ENCODE peak calls at places on chromosomes 6 and 20, in six cellular contexts. One of them, this sample, is unnamed. For H3K4me1, the result is how much of the 10 kb centered on the place peaks cover.

GRCh38 chr6:5569491-5569890 is 308.2 kb downstream of the FARS2 start:
- DNase-seq in right cardiac atrium: no peak
- DNase-seq in uterus: no peak
- DNase-seq in naive thymus-derived CD4-positive, alpha-beta T cell: no peak
- DNase-seq in body of pancreas: no peak
- DNase-seq in fibroblast of lung: peak
- DNase-seq in this sample: no peak

GRCh38 chr6:52046456-52046855 is 41.0 kb downstream of the PKHD1 start:
- DNase-seq in right cardiac atrium: no peak
- DNase-seq in uterus: no peak
- DNase-seq in naive thymus-derived CD4-positive, alpha-beta T cell: no peak
- DNase-seq in body of pancreas: peak
- DNase-seq in fibroblast of lung: no peak
- DNase-seq in this sample: no peak

GRCh38 chr20:40683221-40683893 is 5.7 kb downstream of the MAFB start:
- DNase-seq in right cardiac atrium: peak
- DNase-seq in uterus: no peak
- DNase-seq in naive thymus-derived CD4-positive, alpha-beta T cell: no peak
- DNase-seq in body of pancreas: no peak
- DNase-seq in fibroblast of lung: no peak
- DNase-seq in this sample: no peak

GRCh38 chr6:157761331-157761921 is 61.6 kb upstream of the SNX9 start:
- DNase-seq in right cardiac atrium: no peak
- DNase-seq in uterus: no peak
- DNase-seq in naive thymus-derived CD4-positive, alpha-beta T cell: peak
- DNase-seq in body of pancreas: no peak
- DNase-seq in fibroblast of lung: peak
- DNase-seq in this sample: no peak

GRCh38 chr6:31579119-31579505 is 3.1 kb downstream of the LTB start:
- DNase-seq in right cardiac atrium: no peak
- DNase-seq in uterus: no peak
- DNase-seq in naive thymus-derived CD4-positive, alpha-beta T cell: no peak
- DNase-seq in body of pancreas: no peak
- DNase-seq in fibroblast of lung: no peak
- DNase-seq in this sample: no peak

GRCh38 chr20:64107736-64108457 is 532 bp upstream of the NPBWR2 start:
- DNase-seq in right cardiac atrium: peak
- DNase-seq in uterus: no peak
- DNase-seq in naive thymus-derived CD4-positive, alpha-beta T cell: no peak
- DNase-seq in body of pancreas: no peak
- DNase-seq in fibroblast of lung: no peak
- DNase-seq in this sample: no peak

GRCh38 chr6:165834613-165835259 is 171.7 kb upstream of the PDE10A start:
- DNase-seq in right cardiac atrium: peak
- DNase-seq in uterus: peak
- DNase-seq in naive thymus-derived CD4-positive, alpha-beta T cell: no peak
- DNase-seq in body of pancreas: peak
- DNase-seq in fibroblast of lung: no peak
- DNase-seq in this sample: no peak

GRCh38 chr6:168725821-168726220 is 284.8 kb downstream of the SMOC2 start:
- DNase-seq in right cardiac atrium: no peak
- DNase-seq in uterus: no peak
- DNase-seq in naive thymus-derived CD4-positive, alpha-beta T cell: no peak
- DNase-seq in body of pancreas: no peak
- DNase-seq in fibroblast of lung: no peak
- DNase-seq in this sample: no peak

GRCh38 chr6:16168858-16169257 is 40.0 kb downstream of the MYLIP start:
- DNase-seq in right cardiac atrium: no peak
- DNase-seq in uterus: no peak
- DNase-seq in naive thymus-derived CD4-positive, alpha-beta T cell: no peak
- DNase-seq in body of pancreas: no peak
- DNase-seq in fibroblast of lung: peak
- DNase-seq in this sample: no peak

GRCh38 chr20:51910202-51911050 is 108.1 kb upstream of the SALL4 start:
- DNase-seq in right cardiac atrium: no peak
- DNase-seq in uterus: no peak
- DNase-seq in naive thymus-derived CD4-positive, alpha-beta T cell: no peak
- DNase-seq in body of pancreas: no peak
- DNase-seq in fibroblast of lung: no peak
- DNase-seq in this sample: peak

GRCh38 chr6:10355115-10355702 is 59.7 kb downstream of the TFAP2A start:
- DNase-seq in right cardiac atrium: no peak
- DNase-seq in uterus: no peak
- DNase-seq in naive thymus-derived CD4-positive, alpha-beta T cell: no peak
- DNase-seq in body of pancreas: no peak
- DNase-seq in fibroblast of lung: no peak
- DNase-seq in this sample: no peak

GRCh38 chr6:158361961-158362634 is 49.8 kb downstream of the TULP4 start:
- DNase-seq in right cardiac atrium: no peak
- DNase-seq in uterus: no peak
- DNase-seq in naive thymus-derived CD4-positive, alpha-beta T cell: no peak
- DNase-seq in body of pancreas: no peak
- DNase-seq in fibroblast of lung: peak
- DNase-seq in this sample: no peak

GRCh38 chr6:137870744-137871247 is 3.7 kb downstream of the TNFAIP3 start:
- DNase-seq in right cardiac atrium: no peak
- DNase-seq in uterus: no peak
- DNase-seq in naive thymus-derived CD4-positive, alpha-beta T cell: peak
- DNase-seq in body of pancreas: no peak
- DNase-seq in fibroblast of lung: no peak
- DNase-seq in this sample: no peak

GRCh38 chr6:43780293-43780692 is 10.3 kb downstream of the VEGFA start:
- DNase-seq in right cardiac atrium: no peak
- DNase-seq in uterus: no peak
- DNase-seq in naive thymus-derived CD4-positive, alpha-beta T cell: no peak
- DNase-seq in body of pancreas: no peak
- DNase-seq in fibroblast of lung: no peak
- DNase-seq in this sample: no peak

GRCh38 chr6:43779864-43780260 is 9.9 kb downstream of the VEGFA start:
- DNase-seq in right cardiac atrium: peak
- DNase-seq in uterus: peak
- DNase-seq in naive thymus-derived CD4-positive, alpha-beta T cell: no peak
- DNase-seq in body of pancreas: peak
- DNase-seq in fibroblast of lung: peak
- DNase-seq in this sample: no peak

GRCh38 chr6:43778976-43779863 is 9.2 kb downstream of the VEGFA start:
- DNase-seq in right cardiac atrium: no peak
- DNase-seq in uterus: no peak
- DNase-seq in naive thymus-derived CD4-positive, alpha-beta T cell: no peak
- DNase-seq in body of pancreas: no peak
- DNase-seq in fibroblast of lung: no peak
- DNase-seq in this sample: no peak

GRCh38 chr6:43776799-43777776 is 7.1 kb downstream of the VEGFA start:
- DNase-seq in right cardiac atrium: no peak
- DNase-seq in uterus: no peak
- DNase-seq in naive thymus-derived CD4-positive, alpha-beta T cell: no peak
- DNase-seq in body of pancreas: peak
- DNase-seq in fibroblast of lung: no peak
- DNase-seq in this sample: no peak

DNA sequence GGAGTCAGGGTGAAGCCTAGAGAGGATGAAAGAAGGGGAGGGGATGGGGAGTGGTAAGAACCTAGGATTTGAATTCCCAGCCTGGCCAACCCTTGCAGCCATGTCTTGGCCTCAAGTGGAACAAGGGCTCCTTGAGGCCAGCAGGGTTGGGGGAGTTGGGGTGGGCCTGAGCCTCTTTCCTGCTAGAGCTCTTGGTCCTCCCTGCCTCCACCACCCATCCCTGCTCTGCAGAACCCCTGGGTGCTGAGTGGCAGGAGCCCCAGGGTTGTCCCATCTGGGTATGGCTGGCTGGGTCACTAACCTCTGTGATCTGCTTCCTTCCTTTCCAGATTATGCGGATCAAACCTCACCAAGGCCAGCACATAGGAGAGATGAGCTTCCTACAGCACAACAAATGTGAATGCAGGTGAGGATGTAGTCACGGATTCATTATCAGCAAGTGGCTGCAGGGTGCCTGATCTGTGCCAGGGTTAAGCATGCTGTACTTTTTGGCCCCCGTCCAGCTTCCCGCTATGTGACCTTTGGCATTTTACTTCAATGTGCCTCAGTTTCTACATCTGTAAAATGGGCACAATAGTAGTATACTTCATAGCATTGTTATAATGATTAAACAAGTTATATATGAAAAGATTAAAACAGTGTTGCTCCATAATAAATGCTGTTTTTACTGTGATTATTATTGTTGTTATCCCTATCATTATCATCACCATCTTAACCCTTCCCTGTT is 8.3 kb downstream of the VEGFA start:
- DNase-seq in right cardiac atrium: no peak
- DNase-seq in uterus: no peak
- DNase-seq in naive thymus-derived CD4-positive, alpha-beta T cell: no peak
- DNase-seq in body of pancreas: no peak
- DNase-seq in fibroblast of lung: no peak
- DNase-seq in this sample: no peak
- H3K4me1 ChIP-seq in right cardiac atrium: under half
- H3K4me1 ChIP-seq in uterus: under half
- H3K4me1 ChIP-seq in naive thymus-derived CD4-positive, alpha-beta T cell: under half
- H3K4me1 ChIP-seq in body of pancreas: half or more
- H3K4me1 ChIP-seq in fibroblast of lung: under half
- H3K4me1 ChIP-seq in this sample: under half

DNA sequence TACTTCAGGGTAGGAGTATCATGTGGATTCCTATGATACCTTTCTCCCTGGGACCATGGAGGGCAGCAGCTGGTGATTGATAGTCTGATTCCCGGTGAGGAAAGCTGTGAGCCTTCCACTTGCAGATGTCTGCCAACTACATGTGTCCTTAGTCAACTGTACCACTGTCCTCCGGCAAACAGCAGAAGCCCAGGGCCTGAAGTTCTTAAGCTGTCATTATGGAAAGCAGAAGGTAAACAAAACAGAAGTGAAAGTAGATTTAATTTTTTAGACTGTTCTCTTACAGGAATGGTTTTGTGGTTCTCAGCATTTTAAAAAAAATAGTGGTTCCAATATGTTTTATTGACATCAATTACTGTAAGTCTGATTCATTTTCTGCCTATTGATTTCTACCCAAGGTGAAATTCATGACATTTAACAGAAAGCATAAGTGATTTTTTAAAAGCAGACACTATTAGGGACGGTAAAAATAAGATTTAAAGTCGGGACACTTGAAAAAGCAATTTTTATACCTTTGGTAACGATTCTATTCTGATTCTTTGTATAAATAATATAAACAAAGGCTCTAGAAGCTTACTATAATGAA is 36.6 kb downstream of the PTPN1 start:
- DNase-seq in right cardiac atrium: no peak
- DNase-seq in uterus: no peak
- DNase-seq in naive thymus-derived CD4-positive, alpha-beta T cell: no peak
- DNase-seq in body of pancreas: no peak
- DNase-seq in fibroblast of lung: no peak
- DNase-seq in this sample: no peak
- H3K4me1 ChIP-seq in right cardiac atrium: under half
- H3K4me1 ChIP-seq in uterus: under half
- H3K4me1 ChIP-seq in naive thymus-derived CD4-positive, alpha-beta T cell: under half
- H3K4me1 ChIP-seq in body of pancreas: under half
- H3K4me1 ChIP-seq in fibroblast of lung: under half
- H3K4me1 ChIP-seq in this sample: under half

DNA sequence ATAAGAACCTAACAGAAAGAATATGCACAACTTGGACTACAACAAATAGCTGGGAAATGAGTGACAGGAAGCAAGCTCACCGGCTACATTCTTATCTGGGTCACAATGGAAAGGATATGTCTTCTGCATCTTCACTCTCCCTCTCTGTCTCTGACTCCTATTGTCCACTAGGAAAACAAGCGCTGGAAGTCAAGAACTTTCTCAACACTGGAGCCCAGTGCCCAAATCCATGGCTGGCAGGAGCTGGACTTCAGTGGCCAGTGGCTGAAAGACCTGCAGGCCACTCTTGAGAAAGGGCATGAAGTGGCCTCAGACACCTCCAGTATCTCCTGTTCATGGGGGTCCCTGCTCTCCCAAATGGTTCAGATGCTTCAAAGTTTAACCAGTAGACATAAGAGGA is 62.0 kb downstream of the FAM50B start:
- DNase-seq in right cardiac atrium: no peak
- DNase-seq in uterus: peak
- DNase-seq in naive thymus-derived CD4-positive, alpha-beta T cell: no peak
- DNase-seq in body of pancreas: no peak
- DNase-seq in fibroblast of lung: no peak
- DNase-seq in this sample: no peak
- H3K4me1 ChIP-seq in right cardiac atrium: under half
- H3K4me1 ChIP-seq in uterus: under half
- H3K4me1 ChIP-seq in naive thymus-derived CD4-positive, alpha-beta T cell: under half
- H3K4me1 ChIP-seq in body of pancreas: half or more
- H3K4me1 ChIP-seq in fibroblast of lung: under half
- H3K4me1 ChIP-seq in this sample: under half

DNA sequence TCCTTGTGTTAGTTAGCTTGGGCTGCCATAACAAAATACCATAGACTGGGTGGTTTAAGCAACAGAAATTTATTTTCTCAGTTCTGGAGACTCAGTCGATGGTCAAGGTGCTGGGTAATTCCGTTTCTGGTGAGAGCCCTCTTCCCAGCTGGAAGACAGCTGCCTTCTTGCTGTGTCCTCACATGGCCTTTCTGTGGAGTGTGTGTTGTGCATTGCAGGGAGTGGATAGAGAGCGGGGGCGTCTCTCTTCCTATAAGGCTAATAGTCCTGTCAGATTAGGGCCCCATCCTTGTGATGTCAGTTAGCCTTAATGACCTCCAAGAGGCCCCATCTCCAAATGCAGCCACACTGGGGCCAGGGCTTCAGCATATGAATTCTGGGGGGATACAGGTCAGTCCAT is 19.2 kb downstream of the CHMP4B start:
- DNase-seq in right cardiac atrium: no peak
- DNase-seq in uterus: no peak
- DNase-seq in naive thymus-derived CD4-positive, alpha-beta T cell: no peak
- DNase-seq in body of pancreas: no peak
- DNase-seq in fibroblast of lung: no peak
- DNase-seq in this sample: no peak
- H3K4me1 ChIP-seq in right cardiac atrium: under half
- H3K4me1 ChIP-seq in uterus: under half
- H3K4me1 ChIP-seq in naive thymus-derived CD4-positive, alpha-beta T cell: under half
- H3K4me1 ChIP-seq in body of pancreas: half or more
- H3K4me1 ChIP-seq in fibroblast of lung: under half
- H3K4me1 ChIP-seq in this sample: under half

GRCh38 chr6:3747100-3747737 is 4.3 kb downstream of the PXDC1 start:
- DNase-seq in right cardiac atrium: no peak
- DNase-seq in uterus: no peak
- DNase-seq in naive thymus-derived CD4-positive, alpha-beta T cell: no peak
- DNase-seq in body of pancreas: no peak
- DNase-seq in fibroblast of lung: no peak
- DNase-seq in this sample: no peak
- H3K4me1 ChIP-seq in right cardiac atrium: under half
- H3K4me1 ChIP-seq in uterus: under half
- H3K4me1 ChIP-seq in naive thymus-derived CD4-positive, alpha-beta T cell: under half
- H3K4me1 ChIP-seq in body of pancreas: half or more
- H3K4me1 ChIP-seq in fibroblast of lung: under half
- H3K4me1 ChIP-seq in this sample: under half